ENCODE peak calls at places on chromosomes 5 and 9, in six cellular contexts. Z, K, M, I, U and R are unnamed samples. For H3K9me3 and H3K27me3, the result is how much of the 10 kb centered on the place peaks cover.

GRCh38 chr5:132071338-132071707 is 2.3 kb upstream of the CSF2 start:
- DNase-seq in I (no peak), K (no peak), U (no peak), M (no peak), Z (no peak), R (no peak)

GRCh38 chr9:132647355-132647754 is 22.4 kb downstream of the DDX31 start:
- DNase-seq in Z (no peak), U (no peak), I (no peak), K (no peak), M (no peak), R (no peak)

GRCh38 chr9:126702501-126703329 is 89.0 kb downstream of the LMX1B start:
- DNase-seq in K (no peak), M (no peak), I (no peak), U (no peak), Z (peak), R (peak)

GRCh38 chr5:159552751-159553150 is 222.5 kb upstream of the IL12B start:
- DNase-seq in K (no peak), I (no peak), M (no peak), Z (no peak), U (no peak), R (no peak)

GRCh38 chr5:82523633-82524032 is 245.5 kb upstream of the RPS23 start:
- DNase-seq in K (no peak), M (no peak), Z (no peak), I (no peak), U (no peak), R (no peak)

GRCh38 chr5:139681466-139681865 is 33.3 kb downstream of the CXXC5 start:
- DNase-seq in U (no peak), Z (no peak), M (no peak), I (no peak), K (no peak), R (no peak)

GRCh38 chr5:104372796-104373195 is 810.2 kb upstream of the NUDT12 start:
- DNase-seq in Z (no peak), K (no peak), U (no peak), M (no peak), I (no peak), R (no peak)

GRCh38 chr9:35226685-35227084 is 64.9 kb downstream of the UNC13B start:
- DNase-seq in M (no peak), K (no peak), Z (no peak), U (no peak), I (no peak), R (peak)

GRCh38 chr9:91948423-91949292 is 1.4 kb downstream of the ROR2 start:
- DNase-seq in Z (peak), I (peak), M (peak), U (peak), K (no peak), R (peak)

GRCh38 chr5:149957855-149958254 is 2.7 kb upstream of the SLC26A2 start:
- DNase-seq in K (no peak), U (no peak), I (no peak), Z (no peak), M (no peak), R (no peak)

GRCh38 chr9:131697097-131697496 is 42.8 kb downstream of the RAPGEF1 start:
- DNase-seq in Z (peak), K (no peak), M (peak), U (no peak), I (peak), R (no peak)

GRCh38 chr5:134637106-134637721 is 4.6 kb upstream of the SAR1B start:
- DNase-seq in K (no peak), U (no peak), M (no peak), I (no peak), Z (no peak), R (peak)

GRCh38 chr9:28317706-28318210 is 744.5 kb upstream of the C9orf72 start:
- DNase-seq in K (no peak), U (no peak), I (no peak), Z (no peak), M (no peak), R (no peak)

GRCh38 chr5:36694351-36694750 is 87.9 kb downstream of the SLC1A3 start:
- DNase-seq in M (no peak), I (no peak), Z (no peak), U (no peak), K (no peak), R (no peak)

GRCh38 chr5:148374693-148375360 is 8.9 kb upstream of the FBXO38 start:
- DNase-seq in U (peak), Z (peak), I (no peak), M (no peak), K (peak), R (peak)

GRCh38 chr9:98880311-98881015 is 63.2 kb upstream of the COL15A1 start:
- DNase-seq in K (no peak), I (no peak), Z (no peak), U (no peak), M (no peak), R (no peak)

GRCh38 chr5:15366676-15367391 is 133.1 kb upstream of the FBXL7 start:
- DNase-seq in Z (peak), M (no peak), U (no peak), I (no peak), K (no peak), R (peak)

GRCh38 chr9:5832093-5832542 is 799 bp downstream of the ERMP1 start:
- DNase-seq in M (no peak), K (no peak), I (no peak), U (peak), Z (peak), R (no peak)

GRCh38 chr9:16729656-16730055 is 140.8 kb downstream of the BNC2 start:
- DNase-seq in Z (peak), M (no peak), I (no peak), K (no peak), U (no peak), R (no peak)

GRCh38 chr9:6014668-6015270 is 655 bp downstream of the RANBP6 start:
- DNase-seq in U (no peak), K (no peak), I (no peak), Z (no peak), M (no peak), R (no peak)

GRCh38 chr5:134242146-134242545 is 16.3 kb upstream of the PPP2CA start:
- DNase-seq in M (peak), K (peak), U (no peak), Z (no peak), I (peak), R (no peak)

GRCh38 chr5:155839251-155840037 is 487.5 kb upstream of the SGCD start:
- DNase-seq in M (no peak), Z (peak), K (no peak), U (no peak), I (no peak), R (no peak)

GRCh38 chr5:60810438-60811085 is 33.5 kb downstream of the ELOVL7 start:
- DNase-seq in U (no peak), I (no peak), M (no peak), Z (no peak), K (no peak), R (no peak)

GRCh38 chr9:32723801-32724200 is 59.5 kb upstream of the TMEM215 start:
- DNase-seq in M (no peak), K (no peak), I (no peak), U (no peak), Z (no peak), R (no peak)

GRCh38 chr5:145407300-145408047 is 427.7 kb downstream of the PRELID2 start:
- DNase-seq in K (no peak), Z (no peak), M (no peak), U (no peak), I (no peak), R (no peak)

GRCh38 chr9:93593144-93593655 is 16.8 kb downstream of the PHF2 start:
- DNase-seq in U (no peak), I (no peak), Z (no peak), K (no peak), M (no peak), R (no peak)

GRCh38 chr9:132943677-132944293 is 631 bp downstream of the TSC1 start:
- DNase-seq in I (no peak), Z (no peak), U (peak), M (peak), K (no peak), R (no peak)

GRCh38 chr9:34664281-34665108 is 2.0 kb upstream of the CCL27 start:
- DNase-seq in M (peak), K (peak), Z (peak), I (peak), U (peak), R (peak)

GRCh38 chr5:139422307-139422893 is 16.9 kb downstream of the DNAJC18 start:
- DNase-seq in K (peak), M (no peak), I (no peak), Z (peak), U (peak), R (peak)

GRCh38 chr9:26191711-26192110 is 513.5 kb upstream of the TUSC1 start:
- DNase-seq in Z (no peak), M (no peak), I (no peak), U (no peak), K (no peak), R (no peak)

GRCh38 chr5:145915970-145916638 is 20.3 kb upstream of the SH3RF2 start:
- DNase-seq in M (no peak), U (no peak), Z (no peak), I (no peak), K (no peak), R (no peak)

GRCh38 chr5:149210229-149210628 is 61.4 kb upstream of the AFAP1L1 start:
- DNase-seq in M (no peak), Z (no peak), I (no peak), U (no peak), K (no peak), R (no peak)

GRCh38 chr9:117643288-117643654 is 60.9 kb upstream of the TLR4 start:
- DNase-seq in K (no peak), M (no peak), I (no peak), U (no peak), Z (no peak), R (no peak)
- H3K9me3 ChIP-seq in K (under half), M (under half), I (under half), U (under half), Z (under half), R (under half)

DNA sequence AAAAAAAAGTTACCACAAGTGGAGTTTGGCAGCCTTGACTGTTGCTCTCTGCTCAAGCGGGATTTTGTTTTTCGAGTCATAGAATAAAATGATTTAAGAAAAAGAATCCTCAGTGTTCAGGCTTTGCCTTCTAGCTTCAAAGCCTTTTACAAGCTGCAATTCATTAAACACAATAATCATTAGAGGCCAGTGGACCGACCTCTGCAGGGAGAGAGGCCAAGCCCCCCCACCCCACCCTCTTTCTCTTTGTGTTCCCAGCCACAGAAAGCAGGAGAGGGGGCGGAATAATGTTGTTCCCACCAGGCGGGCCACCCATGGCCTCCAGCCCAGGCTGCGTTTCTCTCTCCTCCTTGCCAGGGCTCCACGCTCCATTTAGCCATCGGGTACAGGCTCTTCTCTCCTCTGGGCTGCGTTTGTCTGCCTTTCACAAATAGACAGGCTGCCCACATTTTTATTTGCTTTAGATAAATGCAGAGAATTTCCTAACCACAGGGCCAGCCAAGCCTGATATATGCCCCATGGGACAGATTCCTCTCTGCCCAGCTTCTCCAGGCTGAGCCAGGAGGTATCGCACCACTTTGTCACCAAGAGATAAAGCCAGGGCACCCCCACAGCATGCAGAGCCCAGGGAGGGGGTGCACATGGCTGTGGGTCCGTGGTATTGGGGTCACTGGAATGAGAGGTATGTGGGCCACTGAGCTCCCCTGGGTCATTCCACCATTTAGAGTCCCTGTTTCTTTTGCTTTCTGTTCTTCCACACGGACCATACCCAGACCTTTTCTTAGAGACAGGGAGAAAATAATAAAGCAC is 318.8 kb downstream of the PIK3R1 start:
- DNase-seq in K (no peak), M (no peak), U (peak), I (peak), Z (no peak), R (no peak)
- H3K4me3 ChIP-seq in K (no peak), M (peak), U (no peak), I (peak), Z (no peak), R (no peak)

DNA sequence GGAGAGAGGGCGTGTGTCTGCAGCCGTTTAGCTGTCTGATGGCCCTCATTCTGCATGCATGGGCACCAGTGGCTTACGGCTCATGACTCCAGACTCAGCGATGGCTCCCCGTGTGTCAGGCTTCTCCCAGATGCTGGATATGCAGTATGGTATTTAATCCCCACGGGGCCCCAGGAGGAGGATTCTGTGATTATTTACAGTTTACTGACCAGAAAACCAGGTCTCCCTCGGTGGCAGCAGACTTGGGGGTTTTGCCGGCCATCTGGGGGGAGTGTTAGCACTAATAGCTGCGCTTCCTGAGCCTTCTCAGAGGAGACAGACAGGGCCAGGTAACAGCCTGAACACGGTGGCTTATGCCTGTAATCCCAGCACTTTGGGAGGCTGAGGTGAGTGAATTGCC is 4.3 kb downstream of the PRDM12 start:
- DNase-seq in K (no peak), I (no peak), U (no peak), M (no peak), Z (no peak), R (no peak)
- H3K27me3 ChIP-seq in K (half or more), I (half or more), U (under half), M (under half), Z (half or more), R (under half)

GRCh38 chr9:784916-785315 is 56.6 kb upstream of the DMRT1 start:
- DNase-seq in U (no peak), Z (no peak), K (no peak), M (no peak), I (no peak), R (no peak)

GRCh38 chr9:784202-784601 is 57.3 kb upstream of the DMRT1 start:
- DNase-seq in K (no peak), Z (no peak), M (no peak), I (no peak), U (no peak), R (no peak)

GRCh38 chr9:788777-789176 is 52.7 kb upstream of the DMRT1 start:
- DNase-seq in U (no peak), M (no peak), Z (no peak), I (no peak), K (no peak), R (no peak)

GRCh38 chr9:786405-786804 is 55.1 kb upstream of the DMRT1 start:
- DNase-seq in M (no peak), K (no peak), U (no peak), Z (no peak), I (no peak), R (no peak)

GRCh38 chr9:785997-786396 is 55.5 kb upstream of the DMRT1 start:
- DNase-seq in Z (no peak), I (no peak), U (no peak), K (no peak), M (no peak), R (no peak)
- H3K9me3 ChIP-seq in Z (under half), I (under half), U (under half), K (under half), M (under half), R (under half)

DNA sequence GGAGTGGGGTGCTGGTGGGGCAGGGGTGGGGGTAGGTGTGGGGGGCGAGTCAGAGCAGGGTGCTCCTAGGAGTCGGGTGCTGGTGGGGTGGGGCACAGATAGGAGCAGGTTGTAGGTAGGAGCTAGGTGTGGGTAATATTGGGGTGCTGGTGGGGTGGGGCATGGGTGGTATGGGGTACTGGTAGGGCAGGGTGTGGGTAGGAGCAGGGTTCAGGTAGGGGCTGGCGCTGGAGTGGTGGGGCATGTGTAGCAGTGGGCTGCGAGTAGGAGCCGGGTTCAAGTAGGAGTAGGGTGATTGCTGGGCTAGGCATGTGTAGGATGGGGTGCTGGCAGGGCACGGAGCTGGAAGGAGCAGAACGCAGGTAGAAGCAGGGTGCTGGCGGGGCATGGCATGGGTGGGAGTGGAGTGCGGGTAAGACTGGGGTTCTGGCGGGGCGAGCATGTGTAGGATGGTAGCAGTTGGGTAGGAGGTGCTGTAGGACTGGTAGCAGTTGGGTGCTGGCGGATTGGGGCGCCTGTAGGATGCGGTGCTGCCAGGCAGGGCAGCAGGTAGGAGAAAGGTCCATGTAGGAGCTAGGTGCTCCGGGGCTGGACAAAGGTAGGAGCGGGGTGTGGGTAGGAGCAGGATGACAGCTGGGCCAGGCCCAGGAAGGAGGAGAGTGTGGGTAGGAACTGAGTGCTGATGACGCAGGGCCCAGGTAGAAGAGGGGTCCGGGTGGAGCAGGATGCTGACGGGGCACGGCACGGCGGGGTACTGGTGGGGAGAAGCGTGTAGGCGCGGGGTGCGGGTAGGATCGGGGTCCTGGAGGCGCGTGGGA is 105.5 kb upstream of the SIMC1 start:
- DNase-seq in M (no peak), Z (no peak), I (no peak), K (no peak), U (no peak), R (no peak)
- H3K4me3 ChIP-seq in M (no peak), Z (no peak), I (no peak), K (no peak), U (no peak), R (no peak)

GRCh38 chr5:116572375-116573278 is 2.0 kb downstream of the SEMA6A start:
- DNase-seq in I (peak), U (peak), M (peak), K (no peak), Z (peak), R (peak)
- H3K27me3 ChIP-seq in I (half or more), U (under half), M (under half), K (under half), Z (under half), R (under half)

DNA sequence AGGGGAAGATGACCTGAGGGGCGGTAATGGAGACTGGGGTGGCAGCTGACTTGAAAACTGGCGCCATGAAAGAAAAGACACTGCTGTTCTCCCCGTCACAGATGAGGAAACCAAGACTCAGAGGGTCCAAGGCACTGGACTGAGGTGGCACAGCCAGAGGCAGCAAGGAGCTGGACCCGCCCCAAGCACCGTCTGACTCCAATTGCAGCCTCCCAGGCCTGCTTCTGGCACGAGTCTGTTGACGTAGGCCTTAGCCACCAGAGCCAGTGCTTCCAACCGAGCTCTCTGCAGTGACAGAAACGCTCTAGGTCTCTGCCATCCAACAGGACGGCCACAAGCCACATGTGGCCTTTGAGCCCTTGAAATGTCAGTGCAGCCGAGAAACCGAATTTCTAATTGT is 193.2 kb downstream of the OLFM1 start:
- DNase-seq in U (no peak), I (no peak), K (no peak), Z (no peak), M (no peak), R (no peak)
- H3K9me3 ChIP-seq in U (under half), I (under half), K (under half), Z (under half), M (under half), R (under half)

GRCh38 chr5:177364159-177364962 is 6.6 kb downstream of the RGS14 start:
- DNase-seq in Z (no peak), I (no peak), U (no peak), M (no peak), K (no peak), R (no peak)

GRCh38 chr5:177362871-177363507 is 5.3 kb downstream of the RGS14 start:
- DNase-seq in U (peak), Z (peak), K (peak), M (peak), I (peak), R (peak)

GRCh38 chr5:177363565-177363964 is 5.8 kb downstream of the RGS14 start:
- DNase-seq in K (no peak), Z (no peak), I (no peak), M (no peak), U (no peak), R (no peak)

GRCh38 chr5:177361418-177362101 is 3.8 kb downstream of the RGS14 start:
- DNase-seq in M (no peak), U (no peak), K (no peak), Z (no peak), I (no peak), R (no peak)

DNA sequence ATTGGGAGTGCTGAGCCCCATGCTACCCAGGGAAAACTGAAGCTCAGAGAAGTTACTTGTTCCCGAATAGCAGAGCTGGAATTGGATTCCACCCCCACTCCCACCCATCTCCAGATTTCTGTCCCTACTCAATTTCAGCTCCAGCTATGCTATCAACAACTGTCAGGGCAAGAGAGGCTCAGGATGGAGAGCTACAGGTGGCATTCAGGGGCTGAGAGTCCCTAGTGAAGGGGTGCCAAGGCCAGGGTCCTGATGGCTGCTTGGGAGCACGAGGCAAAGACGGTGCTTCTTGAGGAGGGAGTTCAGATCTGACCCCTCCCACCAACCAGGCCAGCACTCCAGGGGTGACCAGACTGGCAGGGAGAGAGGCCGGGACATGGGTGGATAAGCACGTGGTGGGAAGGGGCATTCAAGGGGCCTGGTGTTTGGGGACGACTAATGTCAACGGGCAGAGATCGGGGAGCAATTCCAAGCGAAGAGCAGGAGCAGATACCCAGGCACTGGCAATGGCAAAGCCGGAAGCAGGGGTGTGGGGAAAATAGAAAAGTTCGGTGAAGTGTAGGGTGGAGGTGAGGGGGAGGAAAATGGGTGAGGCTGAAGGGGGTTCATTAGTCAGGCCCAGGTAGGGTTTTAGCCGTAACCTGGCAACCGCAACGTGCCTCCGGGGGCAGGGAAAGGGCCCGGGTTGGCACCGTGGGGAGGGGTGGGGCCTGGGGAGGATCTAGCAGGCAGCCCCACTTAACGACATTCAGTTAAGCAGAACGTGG is 4.6 kb downstream of the RGS14 start:
- DNase-seq in M (no peak), U (no peak), Z (no peak), K (no peak), I (no peak), R (no peak)
- H3K4me3 ChIP-seq in M (peak), U (peak), Z (no peak), K (no peak), I (peak), R (peak)